ENCODE peak calls at places on chromosome 18, in seven cellular contexts. One of them, this sample, is unnamed.

GRCh38 chr18:57813245-57813644 is 10.1 kb upstream of the ATP8B1 start:
- DNase-seq in neuronal stem cell: no peak
- DNase-seq in mesendoderm: peak
- DNase-seq in IMR-90: peak
- DNase-seq in H9: no peak
- DNase-seq in H1: no peak
- DNase-seq in trophoblast cell: peak
- DNase-seq in this sample: peak

GRCh38 chr18:27887711-27888495 is 289.0 kb downstream of the CDH2 start:
- DNase-seq in mesendoderm: no peak
- DNase-seq in trophoblast cell: no peak
- DNase-seq in H9: no peak
- DNase-seq in H1: no peak
- DNase-seq in neuronal stem cell: no peak
- DNase-seq in IMR-90: peak
- DNase-seq in this sample: peak

GRCh38 chr18:9689253-9689652 is 18.8 kb upstream of the RAB31 start:
- DNase-seq in trophoblast cell: no peak
- DNase-seq in H9: no peak
- DNase-seq in mesendoderm: no peak
- DNase-seq in H1: no peak
- DNase-seq in IMR-90: no peak
- DNase-seq in neuronal stem cell: no peak
- DNase-seq in this sample: no peak

GRCh38 chr18:38539373-38539772 is 973.8 kb upstream of the CELF4 start:
- DNase-seq in H9: no peak
- DNase-seq in IMR-90: no peak
- DNase-seq in H1: no peak
- DNase-seq in trophoblast cell: no peak
- DNase-seq in neuronal stem cell: peak
- DNase-seq in mesendoderm: peak
- DNase-seq in this sample: no peak

GRCh38 chr18:38790303-38790702 is 1224.7 kb upstream of the CELF4 start:
- DNase-seq in mesendoderm: peak
- DNase-seq in trophoblast cell: no peak
- DNase-seq in IMR-90: no peak
- DNase-seq in H9: peak
- DNase-seq in H1: peak
- DNase-seq in neuronal stem cell: no peak
- DNase-seq in this sample: peak

GRCh38 chr18:12307251-12307736 is 747 bp upstream of the TUBB6 start:
- DNase-seq in H1: no peak
- DNase-seq in H9: no peak
- DNase-seq in IMR-90: peak
- DNase-seq in neuronal stem cell: peak
- DNase-seq in trophoblast cell: peak
- DNase-seq in mesendoderm: peak
- DNase-seq in this sample: peak

GRCh38 chr18:3983351-3983969 is 471.6 kb downstream of the DLGAP1 start:
- DNase-seq in mesendoderm: no peak
- DNase-seq in H1: no peak
- DNase-seq in IMR-90: peak
- DNase-seq in neuronal stem cell: no peak
- DNase-seq in trophoblast cell: no peak
- DNase-seq in H9: no peak
- DNase-seq in this sample: peak

GRCh38 chr18:519019-519879 is 18.7 kb upstream of the COLEC12 start:
- DNase-seq in IMR-90: peak
- DNase-seq in trophoblast cell: no peak
- DNase-seq in H9: no peak
- DNase-seq in neuronal stem cell: no peak
- DNase-seq in mesendoderm: peak
- DNase-seq in H1: no peak
- DNase-seq in this sample: peak

GRCh38 chr18:75581336-75582121 is 154.0 kb upstream of the SMIM21 start:
- DNase-seq in H9: no peak
- DNase-seq in trophoblast cell: no peak
- DNase-seq in mesendoderm: no peak
- DNase-seq in neuronal stem cell: no peak
- DNase-seq in H1: no peak
- DNase-seq in IMR-90: no peak
- DNase-seq in this sample: no peak

GRCh38 chr18:3554811-3555427 is 104.9 kb downstream of the TGIF1 start:
- DNase-seq in neuronal stem cell: no peak
- DNase-seq in IMR-90: no peak
- DNase-seq in H1: no peak
- DNase-seq in trophoblast cell: no peak
- DNase-seq in H9: no peak
- DNase-seq in mesendoderm: peak
- DNase-seq in this sample: no peak

GRCh38 chr18:46706968-46707367 is 49.9 kb downstream of the ST8SIA5 start:
- DNase-seq in IMR-90: no peak
- DNase-seq in neuronal stem cell: no peak
- DNase-seq in H9: no peak
- DNase-seq in trophoblast cell: peak
- DNase-seq in H1: no peak
- DNase-seq in mesendoderm: peak
- DNase-seq in this sample: peak

GRCh38 chr18:26981373-26982082 is 116.0 kb upstream of the AQP4 start:
- DNase-seq in trophoblast cell: peak
- DNase-seq in neuronal stem cell: no peak
- DNase-seq in H9: no peak
- DNase-seq in mesendoderm: no peak
- DNase-seq in IMR-90: no peak
- DNase-seq in H1: no peak
- DNase-seq in this sample: no peak

GRCh38 chr18:26457611-26458350 is 90.6 kb downstream of the KCTD1 start:
- DNase-seq in neuronal stem cell: peak
- DNase-seq in IMR-90: no peak
- DNase-seq in mesendoderm: peak
- DNase-seq in H9: peak
- DNase-seq in H1: peak
- DNase-seq in trophoblast cell: no peak
- DNase-seq in this sample: no peak

GRCh38 chr18:28736223-28736622 is 559.3 kb upstream of the CDH2 start:
- DNase-seq in IMR-90: no peak
- DNase-seq in trophoblast cell: no peak
- DNase-seq in neuronal stem cell: no peak
- DNase-seq in mesendoderm: peak
- DNase-seq in H9: no peak
- DNase-seq in H1: no peak
- DNase-seq in this sample: no peak

GRCh38 chr18:11494093-11494492 is 115.3 kb upstream of the SLC35G4 start:
- DNase-seq in H9: no peak
- DNase-seq in neuronal stem cell: no peak
- DNase-seq in IMR-90: peak
- DNase-seq in mesendoderm: no peak
- DNase-seq in H1: no peak
- DNase-seq in trophoblast cell: no peak
- DNase-seq in this sample: peak

GRCh38 chr18:77133051-77133919 is 702 bp upstream of the MBP start:
- DNase-seq in trophoblast cell: no peak
- DNase-seq in H9: peak
- DNase-seq in IMR-90: no peak
- DNase-seq in neuronal stem cell: no peak
- DNase-seq in H1: no peak
- DNase-seq in mesendoderm: peak
- DNase-seq in this sample: no peak

GRCh38 chr18:48825101-48825745 is 125.5 kb downstream of the SMAD7 start:
- DNase-seq in H1: no peak
- DNase-seq in H9: peak
- DNase-seq in IMR-90: peak
- DNase-seq in neuronal stem cell: no peak
- DNase-seq in trophoblast cell: no peak
- DNase-seq in mesendoderm: no peak
- DNase-seq in this sample: no peak

GRCh38 chr18:41490861-41491260 is 464.2 kb upstream of the PIK3C3 start:
- DNase-seq in neuronal stem cell: no peak
- DNase-seq in IMR-90: no peak
- DNase-seq in trophoblast cell: no peak
- DNase-seq in H1: no peak
- DNase-seq in H9: no peak
- DNase-seq in mesendoderm: no peak
- DNase-seq in this sample: no peak

GRCh38 chr18:37277753-37278152 is 287.8 kb downstream of the CELF4 start:
- DNase-seq in trophoblast cell: no peak
- DNase-seq in neuronal stem cell: no peak
- DNase-seq in H9: no peak
- DNase-seq in mesendoderm: no peak
- DNase-seq in H1: no peak
- DNase-seq in IMR-90: no peak
- DNase-seq in this sample: no peak

GRCh38 chr18:37276111-37276510 is 289.5 kb downstream of the CELF4 start:
- DNase-seq in neuronal stem cell: no peak
- DNase-seq in trophoblast cell: no peak
- DNase-seq in H1: no peak
- DNase-seq in H9: no peak
- DNase-seq in mesendoderm: no peak
- DNase-seq in IMR-90: no peak
- DNase-seq in this sample: no peak

GRCh38 chr18:37274309-37274987 is 291.1 kb downstream of the CELF4 start:
- DNase-seq in H1: no peak
- DNase-seq in trophoblast cell: no peak
- DNase-seq in IMR-90: no peak
- DNase-seq in H9: no peak
- DNase-seq in mesendoderm: no peak
- DNase-seq in neuronal stem cell: no peak
- DNase-seq in this sample: no peak

GRCh38 chr18:37272841-37273240 is 292.8 kb downstream of the CELF4 start:
- DNase-seq in IMR-90: no peak
- DNase-seq in neuronal stem cell: no peak
- DNase-seq in mesendoderm: no peak
- DNase-seq in H1: no peak
- DNase-seq in H9: no peak
- DNase-seq in trophoblast cell: no peak
- DNase-seq in this sample: no peak

GRCh38 chr18:37274988-37275590 is 290.5 kb downstream of the CELF4 start:
- DNase-seq in IMR-90: no peak
- DNase-seq in H1: no peak
- DNase-seq in mesendoderm: no peak
- DNase-seq in H9: no peak
- DNase-seq in trophoblast cell: no peak
- DNase-seq in neuronal stem cell: no peak
- DNase-seq in this sample: no peak
- H4K8ac ChIP-seq in IMR-90: no peak
- H4K8ac ChIP-seq in H1: peak
- H4K8ac ChIP-seq in mesendoderm: no peak
- H4K8ac ChIP-seq in H9: no peak
- H4K8ac ChIP-seq in trophoblast cell: no peak
- H4K8ac ChIP-seq in neuronal stem cell: no peak
- H4K8ac ChIP-seq in this sample: no peak

GRCh38 chr18:31983020-31983419 is 35.6 kb upstream of the RNF125 start:
- DNase-seq in neuronal stem cell: no peak
- DNase-seq in trophoblast cell: no peak
- DNase-seq in IMR-90: no peak
- DNase-seq in H9: no peak
- DNase-seq in mesendoderm: no peak
- DNase-seq in H1: no peak
- DNase-seq in this sample: no peak

GRCh38 chr18:31983976-31984375 is 34.6 kb upstream of the RNF125 start:
- DNase-seq in neuronal stem cell: no peak
- DNase-seq in trophoblast cell: no peak
- DNase-seq in IMR-90: no peak
- DNase-seq in H1: no peak
- DNase-seq in H9: no peak
- DNase-seq in mesendoderm: no peak
- DNase-seq in this sample: no peak

GRCh38 chr18:31978616-31979015 is 35.7 kb upstream of the TRAPPC8 start:
- DNase-seq in neuronal stem cell: no peak
- DNase-seq in IMR-90: no peak
- DNase-seq in H1: no peak
- DNase-seq in trophoblast cell: no peak
- DNase-seq in mesendoderm: peak
- DNase-seq in H9: no peak
- DNase-seq in this sample: no peak

GRCh38 chr18:31979714-31980113 is 36.8 kb upstream of the TRAPPC8 start:
- DNase-seq in H9: no peak
- DNase-seq in IMR-90: no peak
- DNase-seq in neuronal stem cell: no peak
- DNase-seq in H1: no peak
- DNase-seq in trophoblast cell: no peak
- DNase-seq in mesendoderm: no peak
- DNase-seq in this sample: no peak

GRCh38 chr18:31980863-31981262 is 37.8 kb upstream of the RNF125 start:
- DNase-seq in neuronal stem cell: no peak
- DNase-seq in trophoblast cell: no peak
- DNase-seq in H9: no peak
- DNase-seq in mesendoderm: no peak
- DNase-seq in IMR-90: no peak
- DNase-seq in H1: no peak
- DNase-seq in this sample: no peak
- H4K8ac ChIP-seq in neuronal stem cell: no peak
- H4K8ac ChIP-seq in trophoblast cell: no peak
- H4K8ac ChIP-seq in H9: no peak
- H4K8ac ChIP-seq in mesendoderm: no peak
- H4K8ac ChIP-seq in IMR-90: no peak
- H4K8ac ChIP-seq in H1: no peak
- H4K8ac ChIP-seq in this sample: no peak

DNA sequence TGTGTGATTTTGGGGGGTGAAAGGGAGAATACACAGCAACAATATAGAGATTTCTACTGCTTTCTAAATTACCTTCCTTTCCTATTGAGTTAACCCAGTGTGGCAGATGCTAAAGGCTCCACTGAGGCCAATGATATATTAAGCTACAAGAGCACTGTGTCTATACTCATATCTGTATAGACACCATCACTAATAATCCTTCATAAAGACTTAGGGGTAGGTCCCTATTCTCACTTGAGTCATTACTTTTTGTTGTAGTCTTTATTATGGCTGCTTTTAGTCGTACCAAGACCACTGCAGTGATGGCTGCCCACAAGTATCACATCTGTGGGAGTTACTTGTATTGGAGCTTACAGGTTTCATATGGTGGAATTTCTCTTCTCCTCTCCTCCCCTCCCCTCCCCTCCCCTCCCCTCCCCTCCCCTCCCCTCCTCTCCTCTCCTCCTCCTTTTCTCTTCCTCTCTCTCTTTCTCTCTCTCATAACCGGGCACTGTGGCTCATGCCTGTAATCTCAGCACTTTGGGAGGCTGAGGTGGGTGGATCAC is 637.6 kb downstream of the ADCYAP1 start:
- DNase-seq in H1: no peak
- DNase-seq in mesendoderm: no peak
- DNase-seq in trophoblast cell: no peak
- DNase-seq in H9: no peak
- DNase-seq in neuronal stem cell: no peak
- DNase-seq in IMR-90: no peak
- DNase-seq in this sample: no peak
- H4K8ac ChIP-seq in H1: no peak
- H4K8ac ChIP-seq in mesendoderm: no peak
- H4K8ac ChIP-seq in trophoblast cell: no peak
- H4K8ac ChIP-seq in H9: no peak
- H4K8ac ChIP-seq in neuronal stem cell: no peak
- H4K8ac ChIP-seq in IMR-90: no peak
- H4K8ac ChIP-seq in this sample: no peak

GRCh38 chr18:78364123-78364522 is 615.5 kb upstream of the SALL3 start:
- DNase-seq in H1: no peak
- DNase-seq in mesendoderm: no peak
- DNase-seq in IMR-90: no peak
- DNase-seq in neuronal stem cell: no peak
- DNase-seq in H9: no peak
- DNase-seq in trophoblast cell: no peak
- DNase-seq in this sample: no peak

GRCh38 chr18:78362198-78362597 is 617.4 kb upstream of the SALL3 start:
- DNase-seq in neuronal stem cell: no peak
- DNase-seq in H1: no peak
- DNase-seq in mesendoderm: no peak
- DNase-seq in trophoblast cell: no peak
- DNase-seq in IMR-90: no peak
- DNase-seq in H9: no peak
- DNase-seq in this sample: no peak

GRCh38 chr18:78363556-78363955 is 616.1 kb upstream of the SALL3 start:
- DNase-seq in H1: no peak
- DNase-seq in trophoblast cell: no peak
- DNase-seq in neuronal stem cell: no peak
- DNase-seq in IMR-90: no peak
- DNase-seq in H9: no peak
- DNase-seq in mesendoderm: no peak
- DNase-seq in this sample: no peak
- H4K8ac ChIP-seq in H1: no peak
- H4K8ac ChIP-seq in trophoblast cell: no peak
- H4K8ac ChIP-seq in neuronal stem cell: no peak
- H4K8ac ChIP-seq in IMR-90: no peak
- H4K8ac ChIP-seq in H9: no peak
- H4K8ac ChIP-seq in mesendoderm: no peak
- H4K8ac ChIP-seq in this sample: no peak